ENCODE peak calls at places on chromosomes 3 and 15, in four cellular contexts. H is stimulated activated CD4-positive, alpha-beta T cell treated with anti-CD3 and anti-CD28 coated beads, Interleukin-2, amount 100 ng/mL, for 24 hours; B is activated CD4-positive, CD25-positive, alpha-beta regulatory T cell; K is MV-4-11. I is an unnamed sample.

GRCh38 chr15:96330064-96330449 is 443 bp upstream of the NR2F2 start:
- DNase-seq in H (no peak), B (no peak), K (peak; percentile 40), I (no peak)

GRCh38 chr3:109548192-109548938 is 211.0 kb upstream of the DPPA4 start:
- DNase-seq in H (no peak), B (no peak), K (no peak), I (no peak)

GRCh38 chr3:43071313-43071893 is 34.5 kb downstream of the POMGNT2 start:
- DNase-seq in H (peak; percentile 23), B (no peak), K (no peak), I (no peak)

GRCh38 chr15:31403606-31404005 is 77.0 kb downstream of the KLF13 start:
- DNase-seq in H (no peak), B (no peak), K (no peak), I (no peak)

GRCh38 chr15:88625943-88626741 is 5.0 kb downstream of the AEN start:
- DNase-seq in H (peak; percentile 18), B (no peak), K (no peak), I (no peak)

GRCh38 chr15:53962646-53963561 is 15.3 kb upstream of the UNC13C start:
- DNase-seq in H (no peak), B (no peak), K (peak; percentile 5), I (no peak)

GRCh38 chr3:41467481-41467880 is 268.2 kb downstream of the CTNNB1 start:
- DNase-seq in H (no peak), B (no peak), K (no peak), I (no peak)

GRCh38 chr3:139327861-139328260 is 16.0 kb upstream of the MRPS22 start:
- DNase-seq in H (no peak), B (no peak), K (no peak), I (no peak)

GRCh38 chr3:114893361-114893760 is 253.7 kb downstream of the ZBTB20 start:
- DNase-seq in H (no peak), B (no peak), K (no peak), I (no peak)

GRCh38 chr15:47194718-47195117 is 522.6 kb upstream of the SEMA6D start:
- DNase-seq in H (no peak), B (no peak), K (no peak), I (no peak)

GRCh38 chr3:139537325-139537724 is 2.2 kb downstream of the RBP1 start:
- DNase-seq in H (no peak), B (no peak), K (no peak), I (no peak)

GRCh38 chr3:159798951-159799350 is 189.7 kb upstream of the IL12A start:
- DNase-seq in H (no peak), B (no peak), K (no peak), I (no peak)

GRCh38 chr15:78216276-78217229 is 17.8 kb downstream of the ACSBG1 start:
- DNase-seq in H (no peak), B (no peak), K (no peak), I (no peak)

GRCh38 chr3:11230807-11231206 is 41.4 kb upstream of the ATG7 start:
- DNase-seq in H (no peak), B (no peak), K (peak; percentile 67), I (no peak)

GRCh38 chr3:113532698-113533533 is 561 bp downstream of the SIDT1 start:
- DNase-seq in H (peak; percentile 51), B (peak; percentile 13), K (no peak), I (peak; percentile 53)

I was measured in stimulated activated naive CD4-positive, alpha-beta T cell treated with Interleukin-2 at 50 U/mL for 16 hours.